ENCODE peak calls at places on chromosomes 5 and 9, in six cellular contexts. T is uterus; E is WERI-Rb-1; Y is fibroblast of lung; X is choroid plexus epithelial cell; I is CD4-positive, alpha-beta T cell. Q is an unnamed sample.

GRCh38 chr9:100525563-100525962 is 52.3 kb upstream of the CAVIN4 start:
- DNase-seq in T (no peak), E (no peak), Y (no peak), X (no peak), I (no peak), Q (no peak)

GRCh38 chr5:150703767-150704166 is 2.9 kb upstream of the RBM22 start:
- DNase-seq in T (no peak), E (no peak), Y (peak), X (peak), I (no peak), Q (no peak)

GRCh38 chr5:136132087-136132486 is 558 bp upstream of the SMAD5 start:
- DNase-seq in T (peak), E (peak), Y (no peak), X (peak), I (no peak), Q (peak)

GRCh38 chr9:129178983-129179382 is 922 bp upstream of the IER5L start:
- DNase-seq in T (no peak), E (peak), Y (no peak), X (no peak), I (no peak), Q (no peak)

GRCh38 chr9:96217756-96218693 is 84.0 kb downstream of the HSD17B3 start:
- DNase-seq in T (peak), E (peak), Y (peak), X (peak), I (peak), Q (peak)

GRCh38 chr5:57277085-57277484 is 103.2 kb downstream of the GPBP1 start:
- DNase-seq in T (no peak), E (no peak), Y (peak), X (peak), I (no peak), Q (no peak)

GRCh38 chr5:109467058-109467457 is 57.3 kb upstream of the PJA2 start:
- DNase-seq in T (no peak), E (no peak), Y (no peak), X (no peak), I (no peak), Q (no peak)

GRCh38 chr5:139682016-139682975 is 34.1 kb downstream of the CXXC5 start:
- DNase-seq in T (no peak), E (no peak), Y (no peak), X (no peak), I (no peak), Q (no peak)

GRCh38 chr5:21817668-21818419 is 1035.3 kb downstream of the CDH12 start:
- DNase-seq in T (no peak), E (no peak), Y (peak), X (peak), I (no peak), Q (no peak)

GRCh38 chr5:13843181-13843846 is 101.2 kb downstream of the DNAH5 start:
- DNase-seq in T (no peak), E (no peak), Y (no peak), X (no peak), I (no peak), Q (no peak)

GRCh38 chr9:5612187-5612535 is 16.7 kb upstream of the RIC1 start:
- DNase-seq in T (no peak), E (peak), Y (no peak), X (no peak), I (no peak), Q (no peak)

GRCh38 chr9:126690431-126691051 is 76.8 kb downstream of the LMX1B start:
- DNase-seq in T (no peak), E (peak), Y (no peak), X (peak), I (peak), Q (peak)

GRCh38 chr5:167451091-167451490 is 840.4 kb upstream of the WWC1 start:
- DNase-seq in T (no peak), E (no peak), Y (no peak), X (peak), I (no peak), Q (no peak)

GRCh38 chr5:81203729-81204128 is 29.4 kb upstream of the CKMT2 start:
- DNase-seq in T (no peak), E (no peak), Y (no peak), X (no peak), I (no peak), Q (no peak)

GRCh38 chr5:98997000-98997399 is 68.2 kb upstream of the CHD1 start:
- DNase-seq in T (no peak), E (no peak), Y (peak), X (peak), I (no peak), Q (no peak)

GRCh38 chr5:5702934-5703333 is 280.5 kb downstream of the ICE1 start:
- DNase-seq in T (no peak), E (no peak), Y (no peak), X (no peak), I (no peak), Q (no peak)

GRCh38 chr9:86945868-86946711 is 1.2 kb downstream of the GAS1 start:
- DNase-seq in T (peak), E (peak), Y (peak), X (peak), I (peak), Q (peak)
- TF ChIP-seq CTCF in T (peak), E (no peak), Y (peak), X (no peak), I (no peak), Q (no peak)

GRCh38 chr9:1732670-1733069 is 282.5 kb upstream of the SMARCA2 start:
- DNase-seq in T (no peak), E (no peak), Y (no peak), X (peak), I (no peak), Q (no peak)
- TF ChIP-seq CTCF in T (no peak), E (no peak), Y (no peak), X (peak), I (no peak), Q (no peak)

DNA sequence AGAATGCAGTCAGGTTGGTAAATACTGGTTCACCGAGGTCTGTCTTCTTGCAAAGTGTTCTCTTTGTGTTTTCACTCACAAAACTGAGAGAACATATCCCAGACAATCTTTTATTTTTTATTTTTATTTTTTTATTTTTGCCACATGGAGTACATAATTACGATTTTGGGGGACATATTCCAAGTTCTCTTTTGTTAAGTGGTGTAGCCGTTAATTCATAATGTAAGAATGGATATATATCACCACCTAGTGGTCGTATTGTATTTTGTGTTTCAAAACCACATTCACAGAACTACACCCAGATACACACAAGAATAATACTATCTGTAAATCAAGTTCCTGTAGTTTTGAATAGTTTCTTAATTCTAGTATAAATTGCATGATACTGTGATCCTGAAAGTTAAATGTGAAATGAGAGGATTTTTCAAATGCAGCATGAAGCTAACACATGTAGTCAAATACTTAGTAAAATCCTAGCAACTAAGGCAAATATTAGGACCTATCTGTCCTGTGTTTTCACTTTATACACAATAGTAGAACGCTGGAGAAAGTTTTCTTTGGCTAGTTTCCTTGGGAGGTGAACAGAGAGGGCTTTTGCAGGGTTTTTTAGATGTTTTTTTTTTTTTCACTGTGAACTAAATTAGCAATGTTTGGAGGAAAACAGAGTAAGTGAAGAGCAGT is 92.7 kb downstream of the VCAN start:
- DNase-seq in T (no peak), E (no peak), Y (peak), X (peak), I (no peak), Q (no peak)
- TF ChIP-seq CTCF in T (peak), E (peak), Y (no peak), X (peak), I (peak), Q (peak)

DNA sequence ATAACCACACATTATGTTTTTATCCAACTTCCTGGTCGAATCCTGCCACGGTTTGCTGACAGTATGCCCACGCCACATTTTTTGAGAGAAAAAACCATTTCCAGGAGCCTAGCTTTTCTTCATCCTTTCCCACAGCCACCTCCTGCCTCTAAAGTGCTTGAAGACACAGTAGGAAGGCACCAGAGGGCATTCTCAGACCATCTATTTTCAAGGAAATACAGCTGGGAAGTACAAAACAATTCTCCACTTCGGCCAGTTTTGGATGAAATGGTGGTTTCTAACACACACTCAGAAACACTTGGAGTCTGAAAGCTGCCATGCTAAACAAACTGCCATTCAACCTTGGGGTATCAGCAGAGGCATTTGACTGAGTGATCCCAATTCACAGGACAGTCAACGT is 86.3 kb upstream of the RPS23 start:
- DNase-seq in T (no peak), E (no peak), Y (peak), X (peak), I (no peak), Q (no peak)
- TF ChIP-seq CTCF in T (peak), E (peak), Y (peak), X (peak), I (no peak), Q (no peak)

GRCh38 chr5:73692166-73692640 is 66.2 kb downstream of the ARHGEF28 start:
- DNase-seq in T (no peak), E (no peak), Y (peak), X (peak), I (no peak), Q (no peak)

GRCh38 chr5:73691301-73691700 is 65.3 kb downstream of the ARHGEF28 start:
- DNase-seq in T (no peak), E (no peak), Y (no peak), X (peak), I (no peak), Q (no peak)

GRCh38 chr5:73694089-73694488 is 68.1 kb downstream of the ARHGEF28 start:
- DNase-seq in T (no peak), E (no peak), Y (no peak), X (no peak), I (no peak), Q (peak)

GRCh38 chr5:73692981-73693380 is 67.0 kb downstream of the ARHGEF28 start:
- DNase-seq in T (no peak), E (no peak), Y (no peak), X (no peak), I (no peak), Q (no peak)

GRCh38 chr5:73693573-73694061 is 67.6 kb downstream of the ARHGEF28 start:
- DNase-seq in T (no peak), E (peak), Y (peak), X (peak), I (no peak), Q (no peak)
- TF ChIP-seq CTCF in T (no peak), E (peak), Y (peak), X (peak), I (no peak), Q (peak)

Q was measured in natural killer cell.